ENCODE peak calls at places on chromosome 6, in five cellular contexts. Z, O, M, D and N are unnamed samples.

GRCh38 chr6:13272131-13273046 is 55.9 kb downstream of the TBC1D7 start:
- DNase-seq in O (no peak), D (no peak), Z (no peak), M (no peak), N (peak; percentile 69)

GRCh38 chr6:16712931-16713484 is 48.3 kb downstream of the ATXN1 start:
- DNase-seq in O (no peak), M (no peak), D (no peak), Z (peak; percentile 94), N (peak; percentile 35)

GRCh38 chr6:135600086-135600702 is 102.7 kb upstream of the AHI1 start:
- DNase-seq in Z (no peak), M (peak; percentile 95), O (no peak), D (peak; percentile 97), N (no peak)

GRCh38 chr6:125598422-125598821 is 151.0 kb upstream of the HEY2 start:
- DNase-seq in Z (peak; percentile 58), O (no peak), D (peak; percentile 70), M (peak; percentile 97), N (peak; percentile 27)

GRCh38 chr6:65075705-65076104 is 631.3 kb downstream of the EYS start:
- DNase-seq in D (no peak), O (no peak), Z (no peak), M (no peak), N (no peak)

GRCh38 chr6:35082046-35082732 is 59.0 kb downstream of the TCP11 start:
- DNase-seq in O (no peak), D (no peak), M (no peak), Z (no peak), N (peak; percentile 4)

GRCh38 chr6:150712502-150713252 is 113.0 kb downstream of the PLEKHG1 start:
- DNase-seq in D (no peak), M (no peak), Z (no peak), O (no peak), N (no peak)

GRCh38 chr6:144581807-144582537 is 296.8 kb downstream of the UTRN start:
- DNase-seq in Z (no peak), D (no peak), M (peak; percentile 37), O (no peak), N (no peak)

GRCh38 chr6:81547149-81547548 is 205.3 kb downstream of the TENT5A start:
- DNase-seq in M (peak; percentile 16), O (no peak), Z (no peak), D (no peak), N (peak; percentile 33)

GRCh38 chr6:39214120-39214813 is 15.0 kb downstream of the KCNK5 start:
- DNase-seq in Z (no peak), M (no peak), O (no peak), D (no peak), N (no peak)

GRCh38 chr6:144898052-144898689 is 613.0 kb downstream of the UTRN start:
- DNase-seq in O (no peak), D (no peak), M (no peak), Z (no peak), N (no peak)

GRCh38 chr6:90401933-90402830 is 105.5 kb upstream of the BACH2 start:
- DNase-seq in D (no peak), O (no peak), M (no peak), Z (no peak), N (no peak)

GRCh38 chr6:42276008-42276890 is 58.6 kb upstream of the MRPS10 start:
- DNase-seq in D (no peak), M (no peak), Z (no peak), O (no peak), N (no peak)

GRCh38 chr6:151658091-151658490 is 149.4 kb upstream of the ESR1 start:
- DNase-seq in Z (no peak), D (no peak), M (no peak), O (no peak), N (no peak)

GRCh38 chr6:25053875-25054371 is 118.2 kb upstream of the RIPOR2 start:
- DNase-seq in Z (no peak), D (no peak), M (peak; percentile 19), O (no peak), N (no peak)

GRCh38 chr6:142802124-142802523 is 142.9 kb downstream of the HIVEP2 start:
- DNase-seq in D (no peak), Z (peak; percentile 95), M (no peak), O (peak; percentile 38), N (no peak)

GRCh38 chr6:7617954-7618764 is 28.2 kb downstream of the SNRNP48 start:
- DNase-seq in Z (peak; percentile 71), O (no peak), D (no peak), M (no peak), N (peak; percentile 29)

GRCh38 chr6:15033850-15034203 is 212.0 kb upstream of the JARID2 start:
- DNase-seq in Z (no peak), D (no peak), O (no peak), M (no peak), N (no peak)

GRCh38 chr6:155154158-155154830 is 109.5 kb upstream of the CLDN20 start:
- DNase-seq in O (peak; percentile 34), M (peak; percentile 16), Z (peak; percentile 81), D (peak; percentile 32), N (no peak)

GRCh38 chr6:44096615-44097014 is 30.6 kb downstream of the MRPL14 start:
- DNase-seq in D (peak; percentile 66), O (peak; percentile 67), M (peak; percentile 38), Z (no peak), N (peak; percentile 81)

GRCh38 chr6:167094820-167095637 is 27.9 kb upstream of the CCR6 start:
- DNase-seq in M (no peak), Z (no peak), D (no peak), O (no peak), N (no peak)

GRCh38 chr6:40536442-40536841 is 50.7 kb downstream of the LRFN2 start:
- DNase-seq in O (no peak), D (no peak), Z (no peak), M (no peak), N (no peak)

GRCh38 chr6:11911535-11911934 is 100.6 kb upstream of the HIVEP1 start:
- DNase-seq in D (no peak), M (no peak), O (no peak), Z (no peak), N (no peak)

GRCh38 chr6:151948007-151948745 is 140.7 kb downstream of the ESR1 start:
- DNase-seq in M (no peak), O (no peak), D (no peak), Z (no peak), N (no peak)

GRCh38 chr6:90068264-90068663 is 174.0 kb downstream of the GJA10 start:
- DNase-seq in M (peak; percentile 72), Z (no peak), O (no peak), D (peak; percentile 12), N (no peak)

GRCh38 chr6:134534708-134535149 is 216.8 kb upstream of the SGK1 start:
- DNase-seq in O (no peak), D (no peak), M (no peak), Z (no peak), N (no peak)

GRCh38 chr6:14964901-14965300 is 281.0 kb upstream of the JARID2 start:
- DNase-seq in O (no peak), D (no peak), Z (no peak), M (peak; percentile 25), N (no peak)

GRCh38 chr6:2770171-2770570 is 5.0 kb downstream of the WRNIP1 start:
- DNase-seq in O (no peak), D (peak; percentile 4), Z (no peak), M (no peak), N (no peak)

GRCh38 chr6:148183776-148184175 is 158.9 kb upstream of the SASH1 start:
- DNase-seq in M (no peak), O (no peak), D (no peak), Z (no peak), N (no peak)

GRCh38 chr6:31462964-31463940 is 34.7 kb upstream of the MICB start:
- DNase-seq in O (peak; percentile 82), D (no peak), M (peak; percentile 78), Z (no peak), N (peak; percentile 96)

GRCh38 chr6:34391023-34391485 is 1.4 kb downstream of the NUDT3 start:
- DNase-seq in Z (no peak), M (no peak), O (no peak), D (peak; percentile 22), N (peak; percentile 35)

GRCh38 chr6:21800948-21801438 is 207.4 kb downstream of the SOX4 start:
- DNase-seq in O (no peak), M (peak; percentile 75), D (peak; percentile 21), Z (no peak), N (no peak)

GRCh38 chr6:14966111-14966901 is 279.6 kb upstream of the JARID2 start:
- DNase-seq in D (no peak), M (no peak), O (no peak), Z (no peak), N (no peak)

GRCh38 chr6:138107078-138107751 is at the start of gene PERP:
- DNase-seq in D (peak; percentile 85), Z (no peak), M (peak; percentile 55), O (peak; percentile 64), N (peak; percentile 90)